ENCODE peak calls at places on chromosomes 4 and X, in ten cellular contexts. J, X, S, E, D, O, W, T, R and N are unnamed samples.

GRCh38 chrX:68647156-68647957 is at the start of gene STARD8:
- DNase-seq in J (no peak), X (no peak), S (no peak), E (peak), D (no peak), O (peak), W (peak), T (no peak), R (peak), N (no peak)

GRCh38 chr4:156977435-156978160 is 6.0 kb upstream of the PDGFC start:
- DNase-seq in J (no peak), X (no peak), S (no peak), E (no peak), D (peak), O (no peak), W (peak), T (no peak), R (no peak), N (no peak)

GRCh38 chrX:151359931-151360871 is 36.8 kb upstream of the VMA21 start:
- DNase-seq in J (peak), X (no peak), S (no peak), E (peak), D (no peak), O (peak), W (peak), T (peak), R (peak), N (peak)

GRCh38 chr4:78650106-78651021 is 98.8 kb downstream of the ANXA3 start:
- DNase-seq in J (no peak), X (no peak), S (no peak), E (no peak), D (peak), O (no peak), W (peak), T (no peak), R (no peak), N (no peak)

GRCh38 chr4:118842055-118842454 is 6.1 kb upstream of the SEC24D start:
- DNase-seq in J (no peak), X (no peak), S (no peak), E (no peak), D (no peak), O (no peak), W (peak), T (no peak), R (no peak), N (no peak)

GRCh38 chr4:3041192-3042142 is 32.9 kb downstream of the HTT-AS start:
- DNase-seq in J (peak), X (no peak), S (no peak), E (no peak), D (peak), O (peak), W (peak), T (peak), R (peak), N (peak)

GRCh38 chrX:7294483-7294882 is 146.5 kb upstream of the PUDP start:
- DNase-seq in J (no peak), X (no peak), S (no peak), E (no peak), D (no peak), O (no peak), W (peak), T (no peak), R (no peak), N (no peak)

GRCh38 chr4:166277851-166278250 is 404.8 kb downstream of the TLL1 start:
- DNase-seq in J (no peak), X (no peak), S (no peak), E (no peak), D (no peak), O (no peak), W (no peak), T (no peak), R (no peak), N (no peak)

GRCh38 chrX:101362116-101362515 is 13.6 kb upstream of the TIMM8A start:
- DNase-seq in J (no peak), X (no peak), S (no peak), E (no peak), D (no peak), O (peak), W (no peak), T (no peak), R (no peak), N (no peak)

GRCh38 chr4:59243038-59243437 is 1957.1 kb upstream of the ADGRL3 start:
- DNase-seq in J (no peak), X (no peak), S (no peak), E (no peak), D (no peak), O (no peak), W (no peak), T (no peak), R (no peak), N (no peak)

GRCh38 chrX:72477787-72478186 is 94.9 kb downstream of the HDAC8 start:
- DNase-seq in J (no peak), X (no peak), S (no peak), E (no peak), D (no peak), O (no peak), W (no peak), T (no peak), R (no peak), N (no peak)

GRCh38 chr4:110046588-110047049 is 133.9 kb downstream of the EGF start:
- DNase-seq in J (no peak), X (no peak), S (no peak), E (no peak), D (peak), O (no peak), W (no peak), T (no peak), R (no peak), N (no peak)

GRCh38 chr4:89619230-89619962 is 217.6 kb downstream of the SNCA start:
- DNase-seq in J (no peak), X (no peak), S (no peak), E (no peak), D (no peak), O (no peak), W (no peak), T (no peak), R (no peak), N (peak)

GRCh38 chr4:80948995-80949394 is 81.5 kb upstream of the BMP3 start:
- DNase-seq in J (no peak), X (no peak), S (no peak), E (no peak), D (no peak), O (no peak), W (no peak), T (no peak), R (no peak), N (no peak)

GRCh38 chrX:132491191-132491590 is 2.4 kb upstream of the MBNL3 start:
- DNase-seq in J (no peak), X (no peak), S (no peak), E (no peak), D (no peak), O (no peak), W (peak), T (no peak), R (peak), N (no peak)

GRCh38 chrX:110983024-110983423 is 113.0 kb upstream of the PAK3 start:
- DNase-seq in J (no peak), X (no peak), S (no peak), E (no peak), D (no peak), O (no peak), W (no peak), T (no peak), R (no peak), N (no peak)

GRCh38 chr4:116829187-116829586 is 256.2 kb downstream of the TRAM1L1 start:
- DNase-seq in J (no peak), X (no peak), S (no peak), E (no peak), D (no peak), O (no peak), W (no peak), T (no peak), R (no peak), N (no peak)

GRCh38 chr4:128322986-128323385 is 35.4 kb upstream of the PGRMC2 start:
- DNase-seq in J (no peak), X (no peak), S (peak), E (no peak), D (peak), O (peak), W (peak), T (no peak), R (peak), N (no peak)

GRCh38 chr4:2586502-2586901 is 50.1 kb downstream of the FAM193A start:
- DNase-seq in J (no peak), X (no peak), S (no peak), E (no peak), D (no peak), O (no peak), W (no peak), T (no peak), R (no peak), N (no peak)

GRCh38 chrX:136691028-136691809 is 43.3 kb downstream of the CD40LG start:
- DNase-seq in J (no peak), X (no peak), S (no peak), E (no peak), D (no peak), O (no peak), W (peak), T (no peak), R (no peak), N (no peak)

GRCh38 chr4:13917010-13917409 is 289.5 kb upstream of the BOD1L1 start:
- DNase-seq in J (no peak), X (no peak), S (no peak), E (no peak), D (peak), O (no peak), W (peak), T (no peak), R (no peak), N (no peak)

GRCh38 chrX:18677140-18677834 is 5.4 kb upstream of the RS1 start:
- DNase-seq in J (no peak), X (no peak), S (no peak), E (no peak), D (no peak), O (no peak), W (no peak), T (no peak), R (peak), N (no peak)

GRCh38 chr4:84263415-84263814 is 235.7 kb downstream of the NKX6-1 start:
- DNase-seq in J (no peak), X (no peak), S (no peak), E (no peak), D (no peak), O (no peak), W (no peak), T (no peak), R (no peak), N (no peak)